ENCODE peak calls at places on chromosomes 3 and 15, in four cellular contexts. U, C, F and W are unnamed samples.

GRCh38 chr15:38411902-38412301 is 42.0 kb upstream of the FAM98B start:
- DNase-seq in U (no peak), C (no peak), F (no peak), W (no peak)

GRCh38 chr3:108838411-108838810 is 15.8 kb downstream of the TRAT1 start:
- DNase-seq in U (no peak), C (no peak), F (no peak), W (no peak)

GRCh38 chr3:56792201-56792600 is 9.5 kb downstream of the ARHGEF3 start:
- DNase-seq in U (no peak), C (no peak), F (no peak), W (no peak)

GRCh38 chr3:188584162-188584529 is 430.2 kb downstream of the LPP start:
- DNase-seq in U (peak; percentile 93), C (no peak), F (peak; percentile 80), W (no peak)

GRCh38 chr3:172938788-172939187 is 188.3 kb downstream of the ECT2 start:
- DNase-seq in U (peak; percentile 35), C (no peak), F (no peak), W (no peak)

GRCh38 chr15:68310178-68310810 is 32.7 kb downstream of the FEM1B start:
- DNase-seq in U (no peak), C (no peak), F (no peak), W (no peak)

GRCh38 chr3:27719306-27720003 is 2.7 kb downstream of the EOMES start:
- DNase-seq in U (no peak), C (no peak), F (no peak), W (no peak)

GRCh38 chr3:133097214-133097613 is 59.0 kb downstream of the TMEM108 start:
- DNase-seq in U (peak; percentile 88), C (no peak), F (peak; percentile 57), W (no peak)

GRCh38 chr3:72274511-72275295 is 489.8 kb upstream of the PROK2 start:
- DNase-seq in U (peak; percentile 80), C (no peak), F (peak; percentile 75), W (no peak)

GRCh38 chr3:69392415-69392814 is 6.5 kb upstream of the FRMD4B start:
- DNase-seq in U (no peak), C (no peak), F (no peak), W (no peak)

GRCh38 chr3:42229942-42230688 is 35.9 kb downstream of the CCK start:
- DNase-seq in U (peak; percentile 43), C (no peak), F (peak; percentile 58), W (no peak)

GRCh38 chr15:38564557-38565286 is at the start of gene RASGRP1:
- DNase-seq in U (peak; percentile 61), C (peak; percentile 88), F (peak; percentile 56), W (peak; percentile 61)

GRCh38 chr3:20108869-20109268 is 68.6 kb downstream of the KAT2B start:
- DNase-seq in U (no peak), C (no peak), F (no peak), W (no peak)

GRCh38 chr15:78790027-78790426 is 21.2 kb downstream of the ADAMTS7 start:
- DNase-seq in U (no peak), C (no peak), F (no peak), W (no peak)

GRCh38 chr15:79970921-79971434 is at the start of gene BCL2A1:
- DNase-seq in U (peak; percentile 94), C (peak; percentile 71), F (peak; percentile 96), W (no peak)

GRCh38 chr3:164332856-164333802 is 745.2 kb downstream of the SI start:
- DNase-seq in U (peak; percentile 28), C (no peak), F (no peak), W (peak; percentile 39)

GRCh38 chr15:89067751-89068150 is 20.5 kb upstream of the ABHD2 start:
- DNase-seq in U (peak; percentile 86), C (no peak), F (peak; percentile 61), W (no peak)

GRCh38 chr3:32440481-32441350 is 49.1 kb downstream of the CMTM7 start:
- DNase-seq in U (peak; percentile 70), C (no peak), F (no peak), W (no peak)

GRCh38 chr3:43247556-43248186 is 38.7 kb upstream of the SNRK start:
- DNase-seq in U (no peak), C (no peak), F (no peak), W (no peak)

GRCh38 chr3:32216172-32216783 is 22.2 kb upstream of the CMTM8 start:
- DNase-seq in U (no peak), C (no peak), F (no peak), W (peak; percentile 90)

GRCh38 chr3:69143605-69144004 is 21.2 kb upstream of the LMOD3 start:
- DNase-seq in U (peak; percentile 11), C (no peak), F (peak; percentile 18), W (no peak)

GRCh38 chr15:34514251-34514760 is 69.1 kb downstream of the GOLGA8B start:
- DNase-seq in U (peak; percentile 38), C (peak; percentile 24), F (no peak), W (peak; percentile 37)

GRCh38 chr3:139113231-139113749 is 68.6 kb upstream of the PRR23C start:
- DNase-seq in U (no peak), C (no peak), F (no peak), W (no peak)

GRCh38 chr3:150469931-150470740 is 62.0 kb downstream of the TSC22D2 start:
- DNase-seq in U (peak; percentile 71), C (no peak), F (peak; percentile 79), W (peak; percentile 38)

GRCh38 chr3:58835075-58835474 is 168.5 kb upstream of the FAM3D start:
- DNase-seq in U (peak; percentile 79), C (no peak), F (peak; percentile 38), W (no peak)

GRCh38 chr3:130850044-130850797 is 43.7 kb upstream of the ATP2C1 start:
- DNase-seq in U (peak; percentile 97), C (peak; percentile 50), F (peak; percentile 46), W (no peak)

GRCh38 chr3:100129944-100130343 is 15.6 kb upstream of the FILIP1L start:
- DNase-seq in U (no peak), C (no peak), F (no peak), W (no peak)
- H3K4me3 ChIP-seq in U (no peak overlapping the region), C (no peak overlapping the region), F (no peak overlapping the region), W (no peak overlapping the region)

GRCh38 chr3:119085070-119085439 is 50.4 kb upstream of the IGSF11 start:
- DNase-seq in U (no peak), C (no peak), F (no peak), W (no peak)
- TF ChIP-seq CTCF in U (no peak), C (no peak), F (no peak), W (no peak)

GRCh38 chr3:142844339-142844977 is 44.4 kb downstream of the PCOLCE2 start:
- DNase-seq in U (peak; percentile 62), C (no peak), F (peak; percentile 38), W (no peak)
- H3K4me3 ChIP-seq in U (no peak overlapping the region), C (no peak overlapping the region), F (no peak overlapping the region), W (no peak overlapping the region)

GRCh38 chr3:160720123-160720746 is 35.8 kb upstream of the PPM1L start:
- DNase-seq in U (no peak), C (no peak), F (no peak), W (no peak)
- TF ChIP-seq CTCF in U (no peak), C (no peak), F (no peak), W (no peak)

GRCh38 chr3:71131893-71132314 is 451.6 kb downstream of the FOXP1 start:
- DNase-seq in U (no peak), C (no peak), F (no peak), W (no peak)
- H3K4me3 ChIP-seq in U (peak overlapping the region; percentile 61), C (peak overlapping the region; percentile 56), F (no peak overlapping the region), W (no peak overlapping the region)

GRCh38 chr3:136276049-136276755 is 26.1 kb downstream of the PCCB start:
- DNase-seq in U (peak; percentile 18), C (no peak), F (no peak), W (no peak)
- TF ChIP-seq CTCF in U (no peak), C (no peak), F (no peak), W (no peak)

DNA sequence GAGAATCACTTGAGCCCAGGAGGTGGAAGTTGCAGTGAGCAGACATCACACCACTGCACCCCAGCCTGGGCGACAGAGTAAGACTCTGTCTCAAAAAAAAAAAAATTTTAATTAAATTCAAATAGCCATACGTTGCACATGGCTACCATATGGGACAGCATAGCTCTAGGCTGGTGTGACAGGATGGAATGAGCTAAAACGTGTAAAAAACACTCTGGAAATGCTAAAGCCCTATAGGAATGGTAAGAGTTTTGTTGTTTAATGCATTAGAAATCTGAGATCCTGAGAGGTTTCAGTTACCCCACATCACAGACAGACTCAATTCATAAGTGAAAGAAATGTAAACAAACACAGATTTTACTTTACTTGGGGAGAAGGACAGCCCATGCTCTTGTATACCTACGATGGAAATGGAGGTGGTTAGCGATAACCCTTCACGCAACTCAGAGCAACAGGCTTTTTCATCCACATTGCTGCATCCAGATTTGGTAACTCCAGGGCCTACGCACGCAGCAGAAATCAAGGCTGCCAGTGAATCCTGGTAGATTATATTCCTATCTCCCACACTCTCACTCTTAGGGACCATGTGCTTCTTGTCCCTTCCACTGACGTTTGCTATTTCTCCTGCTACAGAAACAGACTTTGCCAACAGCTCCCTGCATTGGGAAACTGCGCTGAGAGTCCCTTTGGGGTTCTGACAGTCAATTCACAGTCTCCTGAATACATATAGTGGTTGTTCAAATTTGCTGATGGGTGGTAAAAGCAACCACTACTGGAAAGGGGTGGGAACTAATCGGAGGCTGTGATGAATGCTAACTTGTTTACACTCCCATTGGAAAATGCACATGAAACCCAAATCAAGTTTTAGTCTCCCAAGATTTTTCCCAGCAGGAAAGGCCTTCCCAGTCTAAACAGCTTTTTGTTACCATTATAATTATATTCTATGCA is 3.1 kb downstream of the SH3BP5 start:
- DNase-seq in U (no peak), C (no peak), F (no peak), W (no peak)
- H3K4me3 ChIP-seq in U (no peak overlapping the region), C (no peak overlapping the region), F (no peak overlapping the region), W (no peak overlapping the region)

GRCh38 chr3:157499342-157499963 is 3.8 kb downstream of the VEPH1 start:
- DNase-seq in U (peak; percentile 49), C (no peak), F (no peak), W (peak; percentile 84)
- TF ChIP-seq CTCF in U (no peak), C (no peak), F (no peak), W (no peak)

GRCh38 chr3:45026038-45026437 is at the start of gene CLEC3B:
- DNase-seq in U (peak; percentile 86), C (no peak), F (peak; percentile 78), W (no peak)
- H3K4me3 ChIP-seq in U (peak within 1 kb of the TSS; percentile 42), C (no peak within 1 kb of the TSS), F (no peak within 1 kb of the TSS), W (no peak within 1 kb of the TSS)